ENCODE peak calls at places on chromosomes 4 and X, in four cellular contexts. U is brain microvascular endothelial cell, M is colonic mucosa, N is left ventricle myocardium inferior. E is an unnamed sample.
A peak's percentile ranks its signal among the peaks of the same experiment; 100 is the strongest.

GRCh38 chr4:38075370-38076152 is 115.4 kb downstream of the PTTG2 start:
- DNase-seq in U (peak; percentile 26), N (no peak), M (peak; percentile 71), E (no peak)

GRCh38 chrX:24563291-24564010 is 83.7 kb downstream of the PCYT1B start:
- DNase-seq in M (no peak), U (no peak), N (no peak), E (no peak)

GRCh38 chrX:74118503-74118902 is 185.5 kb upstream of the ZCCHC13 start:
- DNase-seq in N (no peak), M (no peak), U (no peak), E (no peak)

GRCh38 chrX:100381613-100382012 is 28.5 kb downstream of the PCDH19 start:
- DNase-seq in M (no peak), N (no peak), U (no peak), E (no peak)

GRCh38 chr4:85747871-85748491 is 273.0 kb downstream of the ARHGAP24 start:
- DNase-seq in M (peak; percentile 43), N (no peak), U (peak; percentile 77), E (peak; percentile 75)

GRCh38 chr4:128517739-128518510 is 230.3 kb upstream of the PGRMC2 start:
- DNase-seq in M (peak; percentile 32), N (peak; percentile 40), U (peak; percentile 90), E (peak; percentile 32)

GRCh38 chrX:17986440-17986839 is 125.3 kb upstream of the RAI2 start:
- DNase-seq in M (no peak), N (no peak), U (no peak), E (no peak)

GRCh38 chr4:61149278-61149677 is 50.8 kb upstream of the ADGRL3 start:
- DNase-seq in M (no peak), U (peak; percentile 67), N (no peak), E (no peak)

GRCh38 chr4:184899261-184900134 is 73.7 kb upstream of the ACSL1 start:
- DNase-seq in M (peak; percentile 26), U (no peak), N (peak; percentile 37), E (no peak)

GRCh38 chrX:133151320-133151719 is 54.4 kb upstream of the USP26 start:
- DNase-seq in U (no peak), M (peak; percentile 51), N (no peak), E (no peak)

GRCh38 chr4:156538210-156538609 is 433.4 kb downstream of the PDGFC start:
- DNase-seq in M (no peak), U (no peak), N (no peak), E (no peak)

GRCh38 chr4:91111556-91111955 is 984.4 kb downstream of the CCSER1 start:
- DNase-seq in M (no peak), U (no peak), N (no peak), E (no peak)

GRCh38 chrX:80667967-80668366 is 141.7 kb downstream of the BRWD3 start:
- DNase-seq in M (no peak), U (no peak), N (no peak), E (no peak)

GRCh38 chr4:141933978-141934377 is 297.6 kb downstream of the IL15 start:
- DNase-seq in U (no peak), N (no peak), M (no peak), E (no peak)

GRCh38 chr4:187995322-187996207 is at the start of gene ZFP42:
- DNase-seq in N (no peak), M (peak; percentile 28), U (no peak), E (no peak)

GRCh38 chr4:154707877-154708276 is 35.9 kb upstream of the LRAT start:
- DNase-seq in U (no peak), M (no peak), N (no peak), E (peak; percentile 60)

GRCh38 chr4:140373328-140374129 is at the start of gene SCOC:
- DNase-seq in M (peak; percentile 100), U (peak; percentile 100), N (peak; percentile 99), E (peak; percentile 100)

GRCh38 chr4:123974419-123975105 is 578.0 kb downstream of the SPRY1 start:
- DNase-seq in N (no peak), M (no peak), U (no peak), E (no peak)

GRCh38 chr4:48467891-48468290 is 15.3 kb upstream of the SLC10A4 start:
- DNase-seq in U (no peak), M (no peak), N (no peak), E (no peak)

GRCh38 chr4:172866421-172866820 is 302.2 kb upstream of the GALNT7 start:
- DNase-seq in N (no peak), M (no peak), U (no peak), E (no peak)

GRCh38 chr4:76178296-76178695 is 30.1 kb upstream of the NUP54 start:
- DNase-seq in M (no peak), U (no peak), N (no peak), E (no peak)

GRCh38 chr4:78569291-78569821 is 17.8 kb downstream of the ANXA3 start:
- DNase-seq in U (peak; percentile 77), N (no peak), M (no peak), E (no peak)

GRCh38 chr4:139171878-139172691 is 4.9 kb downstream of the ELF2 start:
- DNase-seq in N (no peak), U (peak; percentile 62), M (no peak), E (no peak)

GRCh38 chr4:38157592-38157991 is 197.4 kb downstream of the PTTG2 start:
- DNase-seq in U (no peak), N (no peak), M (peak; percentile 79), E (no peak)

DNA sequence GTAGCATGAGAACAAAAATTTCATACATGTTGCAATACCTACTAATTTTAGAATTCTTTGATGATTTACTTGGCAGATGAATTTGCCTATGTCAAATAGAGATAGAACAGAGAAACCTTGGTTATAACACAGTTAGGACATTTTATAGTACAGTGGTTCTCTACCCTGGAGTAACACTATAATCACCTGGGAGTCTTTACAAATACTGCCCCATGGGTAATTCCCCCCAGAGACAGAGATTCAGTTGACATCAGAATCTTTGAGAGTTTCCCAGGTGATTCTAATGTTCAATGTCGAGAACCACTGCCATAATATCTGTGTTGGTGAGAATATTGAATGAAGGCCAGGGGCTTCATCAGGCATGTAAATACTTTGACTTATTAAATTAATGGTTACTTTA is 401.3 kb upstream of the NDST4 start:
- DNase-seq in U (no peak), N (no peak), M (no peak), E (no peak)
- H3K36me3 ChIP-seq in U (no peaks in the 10 kb centered on the region), N (no peaks in the 10 kb centered on the region), M (no peaks in the 10 kb centered on the region), E (no peaks in the 10 kb centered on the region)

GRCh38 chr4:170599894-170600293 is 510.1 kb upstream of the AADAT start:
- DNase-seq in N (no peak), U (no peak), M (no peak), E (no peak)
- TF ChIP-seq CTCF in N (no peak), U (no peak), M (no peak), E (no peak)

DNA sequence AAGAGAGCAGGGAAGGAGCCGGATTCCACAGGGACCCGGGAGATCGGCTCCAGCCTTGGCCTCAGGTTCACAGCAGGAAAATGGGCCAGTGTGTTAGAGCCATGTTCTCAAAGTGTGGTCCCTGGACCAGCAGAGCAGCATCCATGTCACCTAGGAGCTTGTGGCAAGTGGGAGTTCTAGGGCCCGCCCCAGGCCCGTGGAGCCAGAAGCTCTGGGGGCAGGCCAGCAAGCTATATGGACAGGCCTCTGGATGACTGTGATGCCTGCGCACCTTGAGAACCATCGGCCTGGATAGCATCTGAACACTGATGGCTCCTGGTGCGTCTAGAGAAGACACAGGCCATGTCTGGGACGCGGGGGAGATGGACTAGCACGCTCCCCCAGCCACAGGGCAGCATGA is 33.7 kb downstream of the SH3TC1 start:
- DNase-seq in N (no peak), U (no peak), M (no peak), E (no peak)
- H3K36me3 ChIP-seq in N (peaks cover 50% of the 10 kb centered on the region), U (no peaks in the 10 kb centered on the region), M (no peaks in the 10 kb centered on the region), E (no peaks in the 10 kb centered on the region)

GRCh38 chr4:81404294-81404693 is 67.4 kb downstream of the RASGEF1B start:
- DNase-seq in M (no peak), N (no peak), U (no peak), E (no peak)
- TF ChIP-seq CTCF in M (no peak), N (no peak), U (peak; percentile 16), E (no peak)

GRCh38 chr4:186158966-186159365 is 32.4 kb upstream of the CYP4V2 start:
- DNase-seq in N (no peak), U (no peak), M (no peak), E (no peak)

GRCh38 chr4:186158021-186158859 is 33.1 kb upstream of the CYP4V2 start:
- DNase-seq in N (no peak), U (no peak), M (no peak), E (no peak)

GRCh38 chr4:186159613-186160012 is 31.8 kb upstream of the CYP4V2 start:
- DNase-seq in N (no peak), M (no peak), U (no peak), E (no peak)

GRCh38 chr4:186166852-186167512 is 24.4 kb upstream of the CYP4V2 start:
- DNase-seq in M (no peak), N (no peak), U (no peak), E (no peak)

GRCh38 chr4:186161138-186161537 is 30.2 kb upstream of the CYP4V2 start:
- DNase-seq in U (no peak), M (no peak), N (no peak), E (no peak)
- H3K36me3 ChIP-seq in U (no peaks in the 10 kb centered on the region), M (no peaks in the 10 kb centered on the region), N (peaks cover 4% of the 10 kb centered on the region), E (no peaks in the 10 kb centered on the region)

DNA sequence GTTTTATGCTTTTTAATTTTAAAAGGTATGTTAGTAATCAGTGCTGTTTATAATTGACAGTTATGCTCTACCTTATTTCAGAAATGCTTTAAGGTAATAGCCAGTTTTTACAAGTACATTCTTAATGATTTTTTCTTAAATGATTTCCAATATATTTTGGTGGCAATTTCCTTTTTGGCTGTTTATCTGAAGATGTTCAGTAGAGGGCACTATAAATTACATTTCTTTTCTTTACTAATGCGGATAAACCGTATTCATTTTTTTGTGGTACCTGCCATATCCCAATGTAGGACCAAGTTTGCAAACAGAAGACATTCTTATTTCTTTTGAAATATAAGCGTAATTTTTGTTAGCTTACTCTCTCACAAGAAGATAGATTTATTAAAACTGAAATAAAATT is 65.4 kb downstream of the CCKAR start:
- DNase-seq in N (no peak), M (no peak), U (no peak), E (no peak)
- TF ChIP-seq CTCF in N (no peak), M (no peak), U (no peak), E (no peak)

GRCh38 chr4:118760493-118760892 is 75.3 kb downstream of the METTL14 start:
- DNase-seq in U (no peak), N (no peak), M (no peak), E (no peak)

GRCh38 chr4:118762753-118763477 is 73.0 kb downstream of the SEC24D start:
- DNase-seq in M (no peak), U (no peak), N (no peak), E (no peak)

GRCh38 chr4:118760092-118760491 is 74.9 kb downstream of the METTL14 start:
- DNase-seq in M (no peak), N (no peak), U (no peak), E (no peak)

GRCh38 chr4:118762146-118762545 is 73.8 kb downstream of the SEC24D start:
- DNase-seq in N (no peak), M (no peak), U (no peak), E (no peak)

DNA sequence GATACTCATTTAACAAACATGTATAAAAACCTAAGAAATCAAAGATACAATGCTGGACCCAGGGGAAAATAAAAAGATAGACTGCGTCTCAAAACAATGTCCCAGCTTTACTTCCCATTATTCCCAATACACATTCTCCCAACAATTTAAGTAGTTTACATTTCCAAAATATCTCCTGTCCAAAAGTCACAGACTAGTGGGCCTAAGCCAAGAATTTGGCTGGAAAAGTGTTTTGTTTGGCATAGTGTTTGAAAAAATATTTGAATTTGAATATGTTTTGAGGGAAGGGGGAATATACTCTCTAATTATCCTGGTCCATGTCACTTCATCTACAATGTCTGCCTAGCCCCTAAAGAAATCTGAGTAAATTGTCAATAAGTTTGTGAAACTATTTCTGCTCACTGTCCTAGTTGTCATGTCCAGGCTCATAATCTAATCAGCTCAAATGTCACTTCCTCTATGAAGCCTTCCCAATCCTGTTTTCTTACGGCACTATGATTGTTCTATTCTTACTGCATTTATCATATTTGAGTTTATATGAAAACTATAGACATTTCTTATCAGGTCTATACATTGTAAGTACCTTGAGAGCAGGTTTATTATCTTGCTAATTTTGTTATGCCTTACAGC is 74.4 kb downstream of the SEC24D start:
- DNase-seq in U (no peak), N (no peak), M (no peak), E (no peak)
- H3K36me3 ChIP-seq in U (peaks cover 52% of the 10 kb centered on the region), N (peaks cover 23% of the 10 kb centered on the region), M (peaks cover 3% of the 10 kb centered on the region), E (no peaks in the 10 kb centered on the region)